ENCODE peak calls at places on chromosomes 7 and 10, in seven cellular contexts. U is spleen, D is HCT116, W is HepG2, T is endothelial cell of umbilical vein, Y is breast epithelium, P is vagina. Q is an unnamed sample.

GRCh38 chr10:55989188-55989587 is 371.9 kb downstream of the ZWINT start:
- DNase-seq in W (no peak), U (no peak), T (no peak), P (no peak), D (no peak), Y (no peak), Q (no peak)

GRCh38 chr7:148963583-148964509 is 64.5 kb downstream of the PDIA4 start:
- DNase-seq in T (peak; percentile 29), D (no peak), Y (no peak), P (no peak), U (no peak), W (peak; percentile 36), Q (no peak)

GRCh38 chr10:5951721-5952407 is 25.5 kb downstream of the IL15RA start:
- DNase-seq in U (peak; percentile 35), D (no peak), P (no peak), W (no peak), Y (no peak), T (no peak), Q (no peak)

GRCh38 chr7:144784943-144785342 is 50.9 kb downstream of the TPK1 start:
- DNase-seq in Y (no peak), P (no peak), T (no peak), W (no peak), D (no peak), U (no peak), Q (no peak)

GRCh38 chr10:94220717-94221116 is 142.0 kb downstream of the NOC3L start:
- DNase-seq in U (no peak), D (no peak), P (no peak), Y (no peak), W (no peak), T (no peak), Q (no peak)

GRCh38 chr7:148699024-148699771 is 495 bp downstream of the CUL1 start:
- DNase-seq in D (no peak), Y (no peak), P (no peak), W (peak; percentile 65), U (peak; percentile 94), T (peak; percentile 56), Q (peak; percentile 7)

GRCh38 chr7:16933296-16934248 is 51.8 kb upstream of the AGR3 start:
- DNase-seq in U (no peak), D (no peak), Y (no peak), W (no peak), T (no peak), P (no peak), Q (no peak)

GRCh38 chr7:148733496-148733895 is 34.8 kb downstream of the CUL1 start:
- DNase-seq in P (no peak), T (no peak), W (no peak), D (no peak), U (no peak), Y (no peak), Q (no peak)

GRCh38 chr7:17774248-17774647 is 166.0 kb downstream of the SNX13 start:
- DNase-seq in T (no peak), Y (no peak), D (no peak), U (no peak), P (no peak), W (no peak), Q (no peak)

GRCh38 chr10:29098423-29098822 is 190.4 kb upstream of the LYZL1 start:
- DNase-seq in W (no peak), P (no peak), Y (no peak), D (no peak), T (no peak), U (no peak), Q (no peak)

GRCh38 chr10:90222372-90222771 is 521.0 kb downstream of the KIF20B start:
- DNase-seq in D (peak; percentile 45), T (peak; percentile 20), P (no peak), W (no peak), Y (no peak), U (no peak), Q (no peak)

GRCh38 chr10:112475565-112476233 is 28.7 kb downstream of the VTI1A start:
- DNase-seq in U (no peak), Y (no peak), T (peak; percentile 37), P (no peak), D (no peak), W (no peak), Q (no peak)

GRCh38 chr7:44159824-44160630 is 18.9 kb upstream of the MYL7 start:
- DNase-seq in P (no peak), D (no peak), W (no peak), Y (no peak), T (no peak), U (no peak), Q (no peak)

GRCh38 chr7:81492240-81492639 is 277.6 kb downstream of the HGF start:
- DNase-seq in U (no peak), P (no peak), D (no peak), T (no peak), Y (no peak), W (no peak), Q (no peak)

GRCh38 chr10:96225119-96225518 is 46.2 kb downstream of the BLNK start:
- DNase-seq in W (no peak), T (no peak), Y (no peak), D (no peak), P (no peak), U (no peak), Q (no peak)

GRCh38 chr10:50431118-50431517 is 179.8 kb upstream of the ASAH2 start:
- DNase-seq in D (no peak), P (no peak), Y (no peak), W (no peak), U (no peak), T (peak; percentile 73), Q (no peak)

GRCh38 chr10:70193391-70193844 is 23.1 kb upstream of the SAR1A start:
- DNase-seq in D (no peak), Y (no peak), W (no peak), U (no peak), P (no peak), T (no peak), Q (no peak)

GRCh38 chr7:30917216-30917893 is 5.7 kb downstream of the AQP1 start:
- DNase-seq in U (no peak), W (no peak), D (no peak), P (no peak), Y (no peak), T (no peak), Q (no peak)

GRCh38 chr7:65923321-65923720 is 50.4 kb downstream of the VKORC1L1 start:
- DNase-seq in P (no peak), D (no peak), Y (no peak), T (no peak), W (no peak), U (no peak), Q (no peak)

DNA sequence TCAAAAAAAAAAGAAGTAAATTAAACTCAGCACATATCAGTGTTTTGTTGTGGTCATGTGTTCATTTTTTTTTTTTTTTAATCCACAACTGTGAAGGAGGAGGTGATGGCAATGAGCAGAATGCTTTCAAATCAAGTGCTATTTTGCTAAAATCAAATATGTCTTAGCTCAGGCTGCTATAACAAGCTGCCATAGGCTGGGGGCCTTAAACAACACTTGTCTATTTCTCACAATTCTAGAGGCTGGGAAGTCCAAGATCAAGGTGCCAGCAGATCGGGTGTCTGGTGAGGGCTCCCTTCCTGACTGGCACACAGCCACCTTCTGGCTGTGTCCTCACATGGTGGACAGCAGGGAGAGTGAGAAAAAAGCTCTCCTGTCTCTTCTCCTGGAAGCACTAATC is 203.9 kb downstream of the FAM107B start:
- DNase-seq in W (no peak), T (no peak), U (no peak), D (no peak), P (no peak), Y (no peak), Q (no peak)
- H3K4me1 ChIP-seq in W (peaks cover 64% of the 10 kb centered on the region), T (peaks cover 51% of the 10 kb centered on the region), U (peaks cover 36% of the 10 kb centered on the region), D (peaks cover 13% of the 10 kb centered on the region), P (peaks cover 37% of the 10 kb centered on the region), Y (peaks cover 7% of the 10 kb centered on the region), Q (peaks cover 3% of the 10 kb centered on the region)

GRCh38 chr7:135616136-135616535 is 46.2 kb upstream of the STMP1 start:
- DNase-seq in D (no peak), W (no peak), T (no peak), Y (no peak), P (no peak), U (no peak), Q (no peak)

GRCh38 chr7:135617781-135618180 is 44.5 kb upstream of the STMP1 start:
- DNase-seq in P (no peak), U (no peak), D (no peak), W (no peak), Y (no peak), T (no peak), Q (no peak)

GRCh38 chr7:135618510-135618909 is 43.8 kb upstream of the STMP1 start:
- DNase-seq in P (no peak), W (no peak), U (no peak), T (no peak), D (no peak), Y (no peak), Q (no peak)

GRCh38 chr7:135620447-135620846 is 41.9 kb upstream of the STMP1 start:
- DNase-seq in P (no peak), Y (no peak), W (no peak), U (no peak), D (no peak), T (no peak), Q (no peak)

GRCh38 chr7:135620980-135621850 is 41.1 kb upstream of the STMP1 start:
- DNase-seq in Y (no peak), P (no peak), D (peak; percentile 73), U (no peak), T (peak; percentile 82), W (peak; percentile 74), Q (peak; percentile 21)
- TF ChIP-seq POLR2AphosphoS5 in Y (no peak), P (no peak), D (no peak), U (no peak), T (no peak), W (no peak), Q (peak; percentile 7)

DNA sequence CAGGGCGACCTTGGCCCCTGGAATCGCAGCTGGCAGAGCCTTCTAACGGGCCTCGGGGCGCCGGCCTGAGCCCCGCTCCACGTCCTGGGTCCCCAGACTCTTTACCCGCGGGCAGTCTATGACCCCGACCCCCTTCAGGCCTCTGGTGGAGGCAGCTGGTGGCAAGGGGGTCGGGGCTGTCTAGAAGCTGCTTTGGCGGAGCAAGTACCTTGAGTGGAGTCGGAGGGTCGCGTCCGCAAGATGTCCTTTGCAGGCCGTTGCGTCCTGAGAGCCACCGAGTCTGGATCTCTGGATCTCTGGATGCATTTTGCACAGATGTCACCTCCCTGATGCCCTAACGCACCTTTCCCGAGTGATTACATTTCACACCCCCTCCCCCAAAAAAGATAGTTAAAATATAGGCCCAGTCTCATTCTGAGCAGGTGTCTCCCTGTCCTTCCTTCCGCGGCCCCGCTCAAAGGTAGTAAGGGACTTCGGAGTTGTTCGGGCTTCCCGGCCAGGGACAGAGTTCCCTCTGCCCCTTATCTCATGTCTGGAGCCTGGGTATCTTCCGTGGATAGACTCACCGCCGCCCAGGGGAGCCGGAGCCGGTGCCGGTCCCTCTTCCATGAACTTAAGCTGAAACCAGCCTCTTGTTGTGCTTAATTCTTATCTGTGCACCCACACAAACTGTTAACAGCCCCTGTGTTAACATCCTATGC is 449 bp downstream of the ACADSB start:
- DNase-seq in Y (no peak), D (no peak), T (peak; percentile 19), W (no peak), U (peak; percentile 88), P (no peak), Q (peak; percentile 10)
- TF ChIP-seq POLR2A in Y (no peak), D (no peak), T (no peak), W (no peak), U (no peak), P (no peak), Q (no peak)

DNA sequence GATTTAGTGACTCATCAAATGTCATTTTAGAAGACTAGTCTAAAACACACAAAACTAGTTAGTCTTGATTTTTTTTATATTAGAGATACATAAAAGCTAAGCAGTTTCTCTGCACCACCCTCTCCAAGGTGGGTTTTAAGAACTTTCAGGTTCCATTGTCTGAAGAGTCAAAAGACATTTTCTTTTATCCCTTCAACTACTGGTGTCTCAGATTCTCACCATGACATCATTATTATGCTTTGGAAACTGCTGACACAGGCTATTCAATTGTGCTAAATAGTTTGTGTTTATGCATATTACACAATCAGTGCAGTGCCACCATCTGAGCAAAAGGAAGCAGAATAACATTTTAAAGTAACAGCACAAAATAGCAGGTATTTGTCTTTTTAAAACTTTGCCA is 52.2 kb downstream of the IGF2BP3 start:
- DNase-seq in W (no peak), T (peak; percentile 84), P (no peak), Y (no peak), D (no peak), U (no peak), Q (no peak)
- H3K4me1 ChIP-seq in W (peaks cover 24% of the 10 kb centered on the region), T (peaks cover 26% of the 10 kb centered on the region), P (no peaks in the 10 kb centered on the region), Y (no peaks in the 10 kb centered on the region), D (peaks cover 4% of the 10 kb centered on the region), U (no peaks in the 10 kb centered on the region), Q (no peaks in the 10 kb centered on the region)

Q was measured in prostate gland.